ENCODE peak calls at places on chromosome 2, in ten cellular contexts. M is dorsolateral prefrontal cortex; P is OCI-LY7; N is GM23248; Z is mesendoderm; L is SK-N-SH; E is CD8-positive, alpha-beta T cell; U is small intestine; B is GM12864; R is PC-3. A is an unnamed sample.

GRCh38 chr2:190791347-190791982 is 89.2 kb upstream of the GLS start:
- DNase-seq in U (no peak), M (peak; percentile 64), N (peak; percentile 83), Z (peak; percentile 59), R (peak; percentile 63), E (no peak), P (no peak), B (no peak), L (no peak), A (peak; percentile 70)

GRCh38 chr2:232286011-232286868 is 92.3 kb upstream of the ALPP start:
- DNase-seq in R (no peak), P (no peak), M (no peak), N (no peak), L (peak; percentile 42), E (no peak), Z (no peak), B (no peak), U (no peak), A (no peak)

GRCh38 chr2:65320042-65320711 is 92.5 kb downstream of the ACTR2 start:
- DNase-seq in L (no peak), R (peak; percentile 97), P (peak; percentile 42), E (no peak), Z (peak; percentile 61), N (peak; percentile 96), U (peak; percentile 92), M (no peak), B (no peak), A (no peak)

GRCh38 chr2:131577812-131578211 is 50.1 kb downstream of the CCDC74A start:
- DNase-seq in N (no peak), U (no peak), L (no peak), E (no peak), Z (no peak), P (peak; percentile 48), R (no peak), B (no peak), M (no peak), A (no peak)

GRCh38 chr2:72325592-72326422 is 178.1 kb upstream of the CYP26B1 start:
- DNase-seq in R (peak; percentile 52), L (no peak), U (peak; percentile 53), Z (peak; percentile 52), E (no peak), M (no peak), N (peak; percentile 41), B (no peak), P (peak; percentile 18), A (no peak)

GRCh38 chr2:221649045-221649444 is 76.9 kb upstream of the EPHA4 start:
- DNase-seq in L (no peak), Z (no peak), P (no peak), U (no peak), M (peak; percentile 7), E (no peak), N (peak; percentile 7), B (no peak), R (no peak), A (no peak)

GRCh38 chr2:130727286-130727924 is 1.5 kb upstream of the GPR148 start:
- DNase-seq in B (peak; percentile 48), N (peak; percentile 87), L (peak; percentile 96), Z (peak; percentile 95), U (peak; percentile 43), E (peak; percentile 89), R (peak; percentile 78), M (peak; percentile 75), P (peak; percentile 88), A (peak; percentile 80)

GRCh38 chr2:50746526-50746925 is 285.4 kb downstream of the NRXN1 start:
- DNase-seq in E (no peak), R (peak; percentile 53), B (no peak), N (peak; percentile 13), P (peak; percentile 46), L (peak; percentile 12), U (peak; percentile 38), Z (peak; percentile 65), M (no peak), A (no peak)

DNA sequence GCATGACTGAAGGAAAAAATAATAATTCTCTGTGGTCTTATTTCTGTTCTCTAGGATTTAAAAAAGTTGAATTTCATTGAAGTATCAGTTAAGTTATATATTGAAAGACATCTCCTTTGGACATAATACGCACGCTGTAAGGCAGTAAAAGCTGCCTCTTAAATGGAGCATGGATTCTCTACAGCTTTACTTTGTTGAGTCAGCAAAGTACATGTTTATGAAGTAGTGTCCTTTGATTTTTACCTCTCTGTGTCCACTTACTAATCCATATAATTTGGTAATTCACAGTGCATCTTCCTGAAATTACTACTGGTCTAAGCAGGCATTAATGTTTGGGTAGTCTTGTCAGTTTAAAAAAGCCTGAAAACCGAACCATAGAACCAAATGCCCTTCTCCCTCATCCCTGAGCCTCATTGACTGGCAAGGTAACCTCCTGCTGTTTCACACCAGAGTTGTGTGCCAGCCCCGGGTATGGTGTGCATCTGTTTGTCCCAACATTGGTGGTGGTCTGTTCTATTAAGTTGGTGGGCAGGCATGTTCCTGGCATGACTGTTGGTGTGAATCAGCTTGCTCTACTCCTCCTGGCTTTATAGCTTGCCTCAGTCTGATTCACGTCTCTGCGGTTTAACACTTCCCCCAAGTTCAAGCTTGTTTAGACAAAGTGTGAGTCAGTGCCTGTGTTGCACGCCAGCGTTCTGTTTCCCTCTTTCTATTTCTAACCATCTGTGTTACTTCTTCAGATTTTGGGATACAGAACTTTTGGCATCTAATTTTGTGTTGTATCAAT is 71.0 kb upstream of the ITM2C start:
- DNase-seq in R (peak; percentile 96), L (no peak), Z (no peak), B (no peak), U (peak; percentile 64), E (peak; percentile 78), N (peak; percentile 99), M (peak; percentile 54), P (no peak), A (peak; percentile 77)
- H3K4me3 ChIP-seq in R (peak overlapping the region; percentile 52), L (peak overlapping the region; percentile 47), Z (no peak overlapping the region), B (no peak overlapping the region), U (no peak overlapping the region), E (peak overlapping the region; percentile 17), N (peak overlapping the region; percentile 48), M (no peak overlapping the region), P (no peak overlapping the region), A (no peak overlapping the region)

GRCh38 chr2:121686218-121686617 is 37.0 kb upstream of the CLASP1 start:
- DNase-seq in U (no peak), L (no peak), Z (no peak), M (no peak), B (no peak), P (no peak), N (no peak), E (no peak), R (no peak), A (no peak)

GRCh38 chr2:121682396-121683298 is 33.4 kb upstream of the CLASP1 start:
- DNase-seq in N (no peak), R (no peak), E (no peak), U (no peak), B (no peak), M (no peak), L (no peak), Z (peak; percentile 23), P (no peak), A (peak; percentile 22)
- H3K4me3 ChIP-seq in N (no peak overlapping the region), R (no peak overlapping the region), E (no peak overlapping the region), U (no peak overlapping the region), B (no peak overlapping the region), M (no peak overlapping the region), L (no peak overlapping the region), Z (peak overlapping the region; percentile 28), P (no peak overlapping the region), A (no peak overlapping the region)

GRCh38 chr2:238233625-238234024 is 6.2 kb downstream of the HES6 start:
- DNase-seq in B (no peak), P (no peak), U (no peak), L (no peak), N (no peak), E (no peak), R (no peak), Z (no peak), M (no peak), A (no peak)

GRCh38 chr2:238230699-238231098 is 9.1 kb downstream of the HES6 start:
- DNase-seq in B (no peak), P (no peak), Z (no peak), R (no peak), N (no peak), M (no peak), U (no peak), L (no peak), E (no peak), A (no peak)

GRCh38 chr2:238231809-238232208 is 8.0 kb downstream of the HES6 start:
- DNase-seq in Z (no peak), R (no peak), U (no peak), P (no peak), L (no peak), N (no peak), B (no peak), M (no peak), E (no peak), A (no peak)

GRCh38 chr2:238228700-238229099 is 11.1 kb downstream of the HES6 start:
- DNase-seq in U (no peak), P (no peak), L (no peak), B (no peak), E (no peak), N (no peak), Z (no peak), M (no peak), R (no peak), A (no peak)

DNA sequence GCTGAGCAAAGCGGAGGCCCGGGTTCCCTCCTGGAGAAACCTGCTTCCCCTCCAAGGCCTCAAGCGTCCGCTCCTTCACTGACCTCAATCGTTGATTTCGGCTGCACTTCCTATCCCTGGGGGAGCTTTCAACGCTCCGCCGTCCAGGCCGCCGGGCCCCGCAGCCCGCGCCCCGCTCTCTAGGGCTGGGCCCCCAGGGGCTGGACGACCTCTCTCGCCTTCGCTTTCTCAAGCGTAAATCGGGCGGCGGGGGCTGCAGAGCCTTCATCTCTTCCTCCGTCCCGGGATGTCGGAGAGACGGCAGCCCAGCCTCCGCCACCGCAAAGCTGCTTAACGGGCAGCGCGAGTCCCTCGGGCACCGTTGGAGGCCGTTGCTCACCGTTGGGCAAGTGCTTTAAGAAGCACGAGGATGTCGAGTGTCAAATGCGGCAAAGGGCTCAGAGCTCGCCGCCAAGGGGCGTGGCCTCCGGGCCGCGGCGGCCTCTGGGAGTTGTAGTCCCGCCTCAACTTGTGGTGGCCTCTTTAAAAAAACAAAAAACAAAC is 8.5 kb downstream of the HES6 start:
- DNase-seq in Z (peak; percentile 83), B (no peak), M (peak; percentile 81), E (peak; percentile 81), R (no peak), L (no peak), N (peak; percentile 77), U (peak; percentile 39), P (no peak), A (peak; percentile 85)
- H3K4me3 ChIP-seq in Z (peak overlapping the region; percentile 56), B (peak overlapping the region; percentile 41), M (peak overlapping the region; percentile 79), E (peak overlapping the region; percentile 79), R (no peak overlapping the region), L (no peak overlapping the region), N (peak overlapping the region; percentile 66), U (peak overlapping the region; percentile 29), P (no peak overlapping the region), A (peak overlapping the region; percentile 35)

DNA sequence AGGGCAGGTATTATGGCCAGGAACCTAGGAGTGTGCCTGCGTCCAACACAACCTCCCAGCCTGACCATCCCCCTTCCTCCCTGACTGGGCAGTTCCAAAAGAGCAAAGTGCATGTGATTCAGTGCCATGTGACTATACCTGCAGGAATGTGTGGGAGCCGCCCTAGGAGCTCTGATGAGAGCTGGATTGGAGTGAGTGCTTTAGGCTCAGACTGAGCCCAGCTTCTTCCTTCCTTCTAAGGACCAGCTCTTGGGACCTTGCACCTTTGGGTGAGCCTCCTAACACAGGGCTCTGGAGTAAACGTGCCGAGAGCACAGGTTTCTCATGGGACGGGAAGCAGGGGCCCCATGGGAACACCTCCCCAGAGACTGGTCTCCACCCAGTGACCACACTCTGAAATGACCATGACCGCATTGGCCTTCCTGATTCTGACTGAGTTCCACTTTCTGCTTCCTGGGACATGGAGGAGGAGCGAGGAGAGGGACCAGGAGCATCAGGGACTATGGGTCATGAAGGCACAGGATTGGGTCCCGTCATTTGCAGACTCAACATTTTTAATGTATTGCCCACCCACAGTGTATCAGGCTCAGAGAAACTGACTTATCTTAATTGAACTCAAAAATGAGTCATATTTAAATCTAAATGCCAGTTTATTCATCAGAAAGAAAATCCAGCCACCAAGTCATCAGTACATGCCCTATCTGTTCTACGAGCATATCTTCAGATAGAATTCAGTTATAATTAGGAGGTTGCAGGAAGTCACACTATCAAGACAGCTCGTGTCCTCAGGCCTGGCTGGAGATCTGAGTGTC is 87.8 kb upstream of the BCL2L11 start:
- DNase-seq in B (no peak), Z (peak; percentile 51), N (peak; percentile 8), M (no peak), U (peak; percentile 99), L (no peak), P (no peak), E (no peak), R (peak; percentile 90), A (no peak)
- H3K4me3 ChIP-seq in B (no peak overlapping the region), Z (no peak overlapping the region), N (no peak overlapping the region), M (no peak overlapping the region), U (no peak overlapping the region), L (no peak overlapping the region), P (no peak overlapping the region), E (no peak overlapping the region), R (no peak overlapping the region), A (no peak overlapping the region)